ENCODE peak calls at places on chromosomes 2 and 18, in seven cellular contexts. Q is heart left ventricle, J is cardiac muscle cell, C is MM.1S, G is heart right ventricle, O is ovary, P is mesenchymal stem cell. F is an unnamed sample.

GRCh38 chr2:34447097-34447496 is 848.0 kb upstream of the FAM98A start:
- DNase-seq in O (no peak), Q (no peak), G (no peak), J (no peak), P (no peak), C (no peak), F (no peak)

GRCh38 chr2:152471499-152471898 is 136.5 kb downstream of the FMNL2 start:
- DNase-seq in G (no peak), J (no peak), Q (no peak), O (no peak), C (no peak), P (no peak), F (no peak)

GRCh38 chr2:121285926-121286325 is 924 bp upstream of the TFCP2L1 start:
- DNase-seq in P (no peak), G (no peak), J (no peak), Q (no peak), C (no peak), O (no peak), F (no peak)

GRCh38 chr2:219497495-219498279 is 1.0 kb upstream of the GMPPA start:
- DNase-seq in G (peak), J (peak), P (peak), O (peak), Q (peak), C (no peak), F (peak)

GRCh38 chr18:78770149-78771139 is 209.2 kb upstream of the SALL3 start:
- DNase-seq in J (no peak), O (no peak), C (no peak), P (no peak), Q (no peak), G (no peak), F (no peak)

GRCh38 chr2:64359892-64360657 is 93.9 kb upstream of the LGALSL start:
- DNase-seq in O (peak), G (peak), C (peak), P (peak), J (peak), Q (peak), F (no peak)

GRCh38 chr2:37896319-37896718 is 28.8 kb upstream of the RMDN2 start:
- DNase-seq in J (no peak), O (no peak), C (no peak), P (no peak), G (no peak), Q (no peak), F (no peak)

GRCh38 chr18:48672671-48673340 is 134.0 kb downstream of the CTIF start:
- DNase-seq in C (no peak), P (no peak), O (peak), Q (no peak), G (no peak), J (no peak), F (no peak)

GRCh38 chr2:60549250-60550150 is 4.0 kb downstream of the BCL11A start:
- DNase-seq in P (peak), J (peak), O (no peak), C (peak), G (peak), Q (peak), F (no peak)

GRCh38 chr2:142140434-142140845 is 9.6 kb upstream of the LRP1B start:
- DNase-seq in J (peak), Q (no peak), C (peak), G (no peak), P (peak), O (no peak), F (no peak)

GRCh38 chr2:57373530-57373929 is 673.1 kb upstream of the VRK2 start:
- DNase-seq in Q (no peak), O (no peak), P (peak), J (no peak), C (no peak), G (no peak), F (no peak)

GRCh38 chr2:7034313-7034712 is 117.1 kb downstream of the RNF144A start:
- DNase-seq in Q (no peak), C (no peak), J (peak), G (no peak), O (no peak), P (no peak), F (no peak)

GRCh38 chr2:37037771-37038170 is 46.4 kb downstream of the HEATR5B start:
- DNase-seq in P (no peak), Q (no peak), O (no peak), C (no peak), G (no peak), J (no peak), F (no peak)

GRCh38 chr2:33086400-33087015 is 139.8 kb downstream of the LTBP1 start:
- DNase-seq in O (no peak), J (no peak), C (peak), P (peak), Q (peak), G (no peak), F (no peak)

GRCh38 chr18:32469190-32469611 is 1.5 kb downstream of the GAREM1 start:
- DNase-seq in C (peak), Q (peak), J (peak), O (peak), G (peak), P (peak), F (no peak)

GRCh38 chr2:121140734-121141133 is 144.3 kb downstream of the TFCP2L1 start:
- DNase-seq in J (no peak), G (no peak), O (no peak), P (no peak), Q (no peak), C (no peak), F (no peak)

GRCh38 chr18:55998071-55998522 is 410.1 kb upstream of the TCF4 start:
- DNase-seq in P (peak), J (peak), G (no peak), C (peak), Q (no peak), O (no peak), F (no peak)

GRCh38 chr18:24544141-24544498 is 83.7 kb downstream of the HRH4 start:
- DNase-seq in P (peak), Q (no peak), O (no peak), C (peak), J (peak), G (no peak), F (no peak)

GRCh38 chr18:32424696-32425095 is 46.0 kb downstream of the GAREM1 start:
- DNase-seq in J (peak), P (peak), Q (peak), G (no peak), C (no peak), O (peak), F (no peak)

GRCh38 chr2:120526047-120526562 is 180.2 kb downstream of the INHBB start:
- DNase-seq in Q (peak), P (no peak), O (no peak), G (no peak), C (no peak), J (no peak), F (no peak)

GRCh38 chr2:109255594-109255993 is 126.6 kb downstream of the SH3RF3 start:
- DNase-seq in C (peak), Q (no peak), P (no peak), O (no peak), G (no peak), J (no peak), F (no peak)

GRCh38 chr2:64112016-64112415 is 32.2 kb downstream of the PELI1 start:
- DNase-seq in J (no peak), Q (no peak), C (no peak), G (no peak), P (no peak), O (no peak), F (no peak)

GRCh38 chr2:191933307-191934105 is 86.6 kb upstream of the CAVIN2 start:
- DNase-seq in O (no peak), G (no peak), P (peak), C (peak), Q (no peak), J (no peak), F (no peak)

GRCh38 chr2:10452334-10452733 is 4.2 kb upstream of the ODC1 start:
- DNase-seq in O (no peak), P (peak), J (no peak), Q (no peak), C (no peak), G (no peak), F (no peak)

GRCh38 chr18:75088622-75089211 is 120.2 kb downstream of the PTGR3 start:
- DNase-seq in O (no peak), J (no peak), P (no peak), G (no peak), C (no peak), Q (no peak), F (no peak)

GRCh38 chr2:52115750-52116149 is 1083.8 kb upstream of the NRXN1 start:
- DNase-seq in G (no peak), P (no peak), Q (no peak), O (no peak), J (no peak), C (no peak), F (no peak)

GRCh38 chr2:174247474-174248186 is 702 bp downstream of the OLA1 start:
- DNase-seq in G (no peak), C (peak), P (peak), J (no peak), O (no peak), Q (no peak), F (no peak)

GRCh38 chr18:48545690-48546365 is 7.0 kb downstream of the CTIF start:
- DNase-seq in G (peak), C (no peak), O (peak), Q (peak), P (peak), J (peak), F (no peak)

GRCh38 chr2:238912916-238913875 is 65.3 kb downstream of the TWIST2 start:
- DNase-seq in O (peak), J (no peak), P (no peak), G (no peak), C (no peak), Q (no peak), F (no peak)

GRCh38 chr2:63058149-63058741 is 7.6 kb downstream of the OTX1 start:
- DNase-seq in G (no peak), C (no peak), J (no peak), P (peak), Q (no peak), O (no peak), F (no peak)

GRCh38 chr2:63059434-63060078 is 8.9 kb downstream of the OTX1 start:
- DNase-seq in P (no peak), C (no peak), J (no peak), G (no peak), O (no peak), Q (no peak), F (no peak)

GRCh38 chr2:63057249-63058148 is 6.9 kb downstream of the OTX1 start:
- DNase-seq in O (no peak), C (no peak), Q (no peak), J (peak), G (no peak), P (peak), F (no peak)

GRCh38 chr2:63058742-63059433 is 8.3 kb downstream of the OTX1 start:
- DNase-seq in O (no peak), P (peak), Q (peak), C (no peak), J (no peak), G (no peak), F (no peak)

DNA sequence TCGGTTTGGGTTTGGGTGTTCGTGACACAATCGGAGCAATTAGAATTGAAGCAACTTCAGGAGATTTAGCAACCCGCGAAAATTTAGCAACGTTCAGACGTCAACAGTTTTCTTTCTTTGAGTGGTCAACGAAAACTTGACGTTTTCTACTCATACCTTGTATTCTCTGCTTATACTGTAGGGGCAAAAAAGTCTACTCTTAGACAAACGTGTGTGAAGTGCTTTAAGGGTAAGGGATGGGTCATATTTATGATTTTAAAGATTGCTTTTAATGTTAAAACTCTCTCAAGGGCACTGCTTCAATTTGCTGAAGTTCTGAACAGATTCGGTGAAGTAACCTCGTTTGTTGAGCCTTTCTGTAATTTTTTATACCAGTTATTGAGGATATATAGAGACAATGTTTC is 9.5 kb downstream of the OTX1 start:
- DNase-seq in Q (no peak), P (peak), J (no peak), G (no peak), C (no peak), O (no peak), F (no peak)
- H3K4me3 ChIP-seq in Q (no peak), P (no peak), J (no peak), G (no peak), C (no peak), O (no peak), F (no peak)

DNA sequence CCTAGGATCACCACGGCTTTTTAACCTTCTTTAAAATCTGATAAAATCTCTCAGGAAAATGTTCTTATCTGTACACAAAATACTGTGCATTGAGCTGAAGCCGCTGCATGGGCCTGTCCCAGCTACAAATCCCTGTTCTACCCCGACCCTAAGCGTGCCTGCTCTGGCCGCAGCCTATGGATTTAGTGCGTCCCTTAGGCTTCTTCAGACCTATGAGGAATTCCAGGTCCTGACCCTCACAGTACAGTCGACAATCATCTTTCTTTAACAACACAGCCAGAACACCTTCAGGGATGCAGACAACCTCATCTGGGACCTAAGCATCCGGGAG is 477 bp upstream of the WDCP start:
- DNase-seq in J (no peak), Q (no peak), O (no peak), G (no peak), C (no peak), P (no peak), F (no peak)
- H3K27ac ChIP-seq in J (no peak), Q (no peak), O (no peak), G (no peak), C (no peak), P (no peak), F (no peak)

GRCh38 chr2:216110620-216111019 is 1.5 kb downstream of the XRCC5 start:
- DNase-seq in J (no peak), P (no peak), O (no peak), G (no peak), Q (no peak), C (no peak), F (no peak)
- H3K4me3 ChIP-seq in J (peak), P (no peak), O (no peak), G (no peak), Q (peak), C (peak), F (peak)

DNA sequence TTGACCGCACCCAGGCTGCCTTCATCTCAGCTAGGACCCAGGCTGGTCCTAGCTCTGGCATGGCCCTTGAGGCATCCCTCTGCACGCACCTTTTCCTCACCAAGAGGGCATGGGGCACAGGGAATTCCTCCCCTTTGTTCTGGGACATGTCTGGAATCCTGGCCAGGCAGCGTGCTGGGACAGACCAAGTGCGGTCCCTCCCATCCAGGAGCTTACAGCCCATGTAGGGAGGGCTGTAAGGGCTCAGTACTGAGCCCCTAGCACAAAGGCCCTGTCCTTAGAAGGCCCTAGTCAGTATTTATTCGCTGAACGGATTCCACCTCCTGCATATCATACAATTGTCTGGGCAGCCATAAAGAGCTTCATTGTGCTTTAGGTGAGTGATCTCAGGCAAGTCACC is 3.0 kb downstream of the TMEM37 start:
- DNase-seq in O (no peak), J (no peak), G (no peak), P (no peak), Q (no peak), C (no peak), F (no peak)
- H3K27ac ChIP-seq in O (no peak), J (no peak), G (no peak), P (no peak), Q (no peak), C (no peak), F (no peak)

GRCh38 chr2:176174382-176174834 is 14.1 kb upstream of the HOXD1 start:
- DNase-seq in G (no peak), O (no peak), J (no peak), Q (no peak), C (no peak), P (no peak), F (no peak)

GRCh38 chr2:176172748-176173586 is 15.5 kb upstream of the HOXD1 start:
- DNase-seq in G (no peak), O (no peak), P (no peak), Q (no peak), J (no peak), C (no peak), F (no peak)

GRCh38 chr2:176174850-176175728 is 13.4 kb upstream of the HOXD1 start:
- DNase-seq in O (peak), P (no peak), G (no peak), J (no peak), Q (no peak), C (no peak), F (no peak)

GRCh38 chr2:176172007-176172747 is 15.1 kb downstream of the HOXD3 start:
- DNase-seq in Q (no peak), P (no peak), J (no peak), G (no peak), C (no peak), O (no peak), F (no peak)

GRCh38 chr2:176173679-176174381 is 14.6 kb upstream of the HOXD1 start:
- DNase-seq in J (no peak), O (no peak), Q (no peak), P (no peak), G (no peak), C (no peak), F (no peak)
- H3K4me3 ChIP-seq in J (no peak), O (peak), Q (no peak), P (no peak), G (no peak), C (no peak), F (no peak)

GRCh38 chr18:58541137-58541788 is 87.6 kb downstream of the ALPK2 start:
- DNase-seq in O (no peak), J (no peak), C (peak), Q (no peak), P (peak), G (no peak), F (peak)
- H3K27ac ChIP-seq in O (no peak), J (peak), C (peak), Q (peak), P (peak), G (peak), F (no peak)

GRCh38 chr2:101844055-101844635 is 146.6 kb downstream of the MAP4K4 start:
- DNase-seq in O (no peak), G (no peak), Q (no peak), C (no peak), P (peak), J (no peak), F (no peak)
- H3K4me3 ChIP-seq in O (no peak), G (no peak), Q (no peak), C (no peak), P (no peak), J (no peak), F (no peak)

GRCh38 chr2:17539596-17539992 is 902 bp upstream of the VSNL1 start:
- DNase-seq in J (peak), G (peak), C (no peak), O (no peak), Q (no peak), P (peak), F (no peak)

GRCh38 chr2:17536416-17536815 is 4.1 kb upstream of the VSNL1 start:
- DNase-seq in G (no peak), O (no peak), P (no peak), C (no peak), J (no peak), Q (no peak), F (no peak)

GRCh38 chr2:17539993-17540812 is at the start of gene VSNL1:
- DNase-seq in Q (peak), J (peak), C (peak), O (peak), P (peak), G (peak), F (no peak)

GRCh38 chr2:17538844-17539554 is 1.5 kb upstream of the VSNL1 start:
- DNase-seq in C (peak), Q (peak), G (peak), J (peak), P (peak), O (peak), F (no peak)

DNA sequence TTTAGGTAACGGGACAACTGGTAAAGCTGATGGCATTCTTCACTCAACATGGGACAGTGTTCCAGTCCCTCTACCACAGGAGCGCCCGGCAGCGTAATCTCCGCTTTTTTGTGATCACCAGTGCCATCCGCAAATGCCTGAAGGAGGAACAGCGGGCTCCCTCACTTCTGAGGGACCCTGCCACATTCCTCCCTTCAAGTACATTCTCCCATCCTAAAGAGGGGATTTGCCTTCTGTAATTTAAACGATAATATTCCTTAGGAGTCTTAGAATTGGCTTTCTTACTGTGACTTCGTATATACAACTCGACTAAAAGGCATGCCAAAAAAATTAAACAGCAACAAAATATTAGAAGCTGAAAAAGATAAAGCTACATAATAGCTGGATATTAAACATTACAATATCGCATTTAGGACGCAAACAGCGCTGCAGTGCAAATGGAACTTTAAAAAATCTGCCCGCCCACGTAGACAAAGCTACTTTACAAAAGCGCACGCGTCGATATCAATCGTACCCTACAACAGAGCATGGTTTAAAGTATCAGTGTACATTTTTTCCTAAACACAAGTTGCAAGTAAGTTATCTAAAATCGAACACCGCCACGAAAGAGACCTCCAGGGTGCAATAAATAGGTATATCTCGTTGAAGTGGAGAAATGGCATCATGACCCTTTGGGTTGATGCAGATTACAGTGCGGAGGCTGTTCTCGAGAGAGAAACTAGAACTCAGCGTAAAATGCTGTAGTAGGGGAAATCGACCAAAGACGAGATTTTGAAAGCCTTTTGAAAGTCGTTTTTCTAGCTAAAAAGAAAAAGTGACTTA is 2.3 kb upstream of the VSNL1 start:
- DNase-seq in Q (no peak), C (peak), J (peak), G (no peak), P (peak), O (no peak), F (no peak)
- H3K27ac ChIP-seq in Q (peak), C (no peak), J (no peak), G (peak), P (peak), O (no peak), F (no peak)

GRCh38 chr2:16622399-16622968 is 43.1 kb downstream of the CYRIA start:
- DNase-seq in G (no peak), O (no peak), P (peak), Q (no peak), C (no peak), J (no peak), F (no peak)
- H3K4me3 ChIP-seq in G (no peak), O (no peak), P (no peak), Q (no peak), C (no peak), J (no peak), F (no peak)

F was measured in CD8-positive, alpha-beta memory T cell.